ENCODE peak calls at places on chromosomes 13 and 19, in ten cellular contexts. R, E, N, C, I, K, M, X, V and W are unnamed samples.

GRCh38 chr13:36154567-36155231 is 23.5 kb upstream of the DCLK1 start:
- DNase-seq in N (no peak), I (no peak), M (no peak), X (peak), R (peak), E (peak), K (no peak), C (peak), V (no peak), W (no peak)

GRCh38 chr13:79477968-79478367 is 3.0 kb upstream of the NDFIP2 start:
- DNase-seq in X (peak), N (no peak), C (no peak), M (peak), K (no peak), E (no peak), I (no peak), V (no peak), R (no peak), W (peak)

GRCh38 chr13:22505489-22505888 is 675.3 kb upstream of the SGCG start:
- DNase-seq in R (no peak), I (no peak), E (no peak), X (no peak), M (no peak), C (no peak), K (no peak), V (no peak), N (no peak), W (no peak)

GRCh38 chr19:13146763-13147563 is 3.2 kb downstream of the STX10 start:
- DNase-seq in M (no peak), C (no peak), R (no peak), K (peak), V (no peak), E (no peak), X (no peak), N (peak), I (no peak), W (no peak)

GRCh38 chr13:85013006-85013405 is 786.2 kb downstream of the SLITRK6 start:
- DNase-seq in X (no peak), I (no peak), M (no peak), K (no peak), V (no peak), R (no peak), N (no peak), E (no peak), C (no peak), W (no peak)

GRCh38 chr13:99265823-99266426 is 7.7 kb upstream of the GPR18 start:
- DNase-seq in X (peak), R (no peak), I (peak), C (no peak), K (no peak), N (no peak), M (no peak), E (peak), V (peak), W (no peak)

GRCh38 chr13:37618554-37618953 is 20.0 kb upstream of the POSTN start:
- DNase-seq in V (no peak), R (no peak), E (peak), C (no peak), N (no peak), X (no peak), I (no peak), K (no peak), M (no peak), W (no peak)

GRCh38 chr19:28635962-28636629 is 576.9 kb downstream of the UQCRFS1 start:
- DNase-seq in M (no peak), C (no peak), V (no peak), N (no peak), X (no peak), E (no peak), K (no peak), I (no peak), R (no peak), W (no peak)

GRCh38 chr19:38649305-38650179 is 2.1 kb downstream of the ACTN4 start:
- DNase-seq in X (peak), M (peak), K (peak), V (no peak), E (no peak), N (peak), R (no peak), I (no peak), C (no peak), W (peak)

GRCh38 chr13:22594041-22594440 is 586.7 kb upstream of the SGCG start:
- DNase-seq in K (no peak), N (no peak), M (no peak), E (no peak), X (no peak), I (no peak), C (no peak), V (no peak), R (no peak), W (no peak)

GRCh38 chr19:14577885-14578427 is 4.9 kb upstream of the CLEC17A start:
- DNase-seq in I (peak), V (no peak), E (no peak), R (no peak), M (no peak), K (no peak), X (peak), C (no peak), N (no peak), W (no peak)

GRCh38 chr19:13887529-13887928 is 10.6 kb downstream of the NANOS3 start:
- DNase-seq in C (no peak), R (no peak), K (no peak), E (no peak), V (no peak), N (no peak), X (no peak), I (peak), M (no peak), W (no peak)

GRCh38 chr19:4707956-4708650 is 15.5 kb downstream of the DPP9 start:
- DNase-seq in M (peak), V (no peak), E (peak), N (no peak), C (no peak), K (no peak), R (no peak), X (no peak), I (no peak), W (no peak)

GRCh38 chr19:56765107-56765506 is 75.4 kb downstream of the PEG3 start:
- DNase-seq in V (no peak), N (peak), R (peak), K (peak), X (no peak), I (no peak), M (peak), E (peak), C (peak), W (peak)

GRCh38 chr19:31693131-31693700 is 344.0 kb upstream of the TSHZ3 start:
- DNase-seq in X (peak), R (no peak), C (no peak), E (no peak), I (no peak), V (no peak), N (no peak), M (no peak), K (no peak), W (no peak)

GRCh38 chr19:36207605-36208252 is 6.7 kb downstream of the ZNF565 start:
- DNase-seq in V (no peak), C (no peak), X (no peak), I (peak), K (no peak), E (no peak), R (no peak), N (no peak), M (no peak), W (no peak)

GRCh38 chr13:75165543-75166230 is 316.3 kb downstream of the TBC1D4 start:
- DNase-seq in V (no peak), M (no peak), X (no peak), N (no peak), I (no peak), E (no peak), K (no peak), R (no peak), C (no peak), W (no peak)

GRCh38 chr19:532578-533484 is 1.3 kb downstream of the CDC34 start:
- DNase-seq in X (peak), E (peak), V (no peak), K (no peak), N (peak), C (peak), R (peak), M (peak), I (peak), W (peak)

GRCh38 chr19:40217027-40217810 is 965 bp downstream of the TTC9B start:
- DNase-seq in R (no peak), N (peak), C (no peak), I (no peak), V (no peak), M (peak), X (peak), E (no peak), K (peak), W (no peak)

GRCh38 chr19:53394522-53394973 is 401 bp upstream of the ZNF765 start:
- DNase-seq in K (peak), R (peak), V (no peak), E (no peak), I (peak), C (peak), M (no peak), X (peak), N (peak), W (peak)

DNA sequence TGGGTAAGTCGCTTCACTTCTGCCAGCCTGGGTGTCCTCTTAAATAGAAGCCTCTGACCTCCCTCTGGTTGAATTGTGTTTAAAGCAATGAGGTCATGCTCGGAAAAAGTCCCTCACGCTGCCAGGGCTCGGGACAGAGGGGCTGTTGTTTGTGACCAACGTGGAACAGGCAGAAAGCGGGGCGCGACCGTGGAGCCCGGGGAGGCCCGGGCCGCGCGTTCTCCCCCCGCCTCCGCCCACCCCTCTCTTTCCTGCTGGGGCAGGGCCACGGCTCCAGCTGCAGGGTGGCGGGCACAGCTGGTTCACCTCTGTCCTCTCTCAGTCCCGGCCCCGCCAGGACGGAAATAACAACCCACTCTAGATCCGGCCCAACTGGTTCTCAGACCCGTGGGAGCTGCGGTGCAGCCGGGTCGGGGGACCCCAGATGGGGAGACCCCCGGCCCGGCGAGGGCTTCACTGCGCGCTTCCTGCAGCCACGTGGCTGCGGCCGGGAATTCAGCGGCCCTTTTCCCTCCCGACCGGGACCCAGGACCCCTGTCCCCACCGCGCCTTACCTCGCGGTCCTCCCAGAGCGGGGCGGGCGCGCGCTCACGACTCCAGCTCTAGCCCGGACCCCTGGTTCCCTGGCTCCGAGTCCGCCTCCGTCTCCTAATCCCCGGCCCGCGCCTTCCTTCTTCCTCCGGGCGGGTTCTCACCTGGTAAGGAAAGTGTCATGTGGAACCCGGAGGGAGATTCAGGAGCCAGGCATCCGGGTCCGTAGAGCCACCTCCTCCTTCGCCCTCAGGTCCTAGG is 1.9 kb downstream of the CDC42EP5 start:
- DNase-seq in C (no peak), I (no peak), E (no peak), R (peak), N (peak), M (peak), X (peak), K (no peak), V (no peak), W (peak)
- H3K27ac ChIP-seq in C (peak), I (no peak), E (no peak), R (no peak), N (peak), M (peak), X (no peak), K (peak), V (peak), W (peak)

GRCh38 chr19:47187797-47188196 is 43.2 kb downstream of the BBC3 start:
- DNase-seq in R (no peak), X (no peak), M (no peak), E (no peak), C (no peak), K (no peak), I (no peak), V (no peak), N (no peak), W (no peak)
- H3K27ac ChIP-seq in R (no peak), X (peak), M (no peak), E (no peak), C (no peak), K (no peak), I (peak), V (no peak), N (no peak), W (no peak)

DNA sequence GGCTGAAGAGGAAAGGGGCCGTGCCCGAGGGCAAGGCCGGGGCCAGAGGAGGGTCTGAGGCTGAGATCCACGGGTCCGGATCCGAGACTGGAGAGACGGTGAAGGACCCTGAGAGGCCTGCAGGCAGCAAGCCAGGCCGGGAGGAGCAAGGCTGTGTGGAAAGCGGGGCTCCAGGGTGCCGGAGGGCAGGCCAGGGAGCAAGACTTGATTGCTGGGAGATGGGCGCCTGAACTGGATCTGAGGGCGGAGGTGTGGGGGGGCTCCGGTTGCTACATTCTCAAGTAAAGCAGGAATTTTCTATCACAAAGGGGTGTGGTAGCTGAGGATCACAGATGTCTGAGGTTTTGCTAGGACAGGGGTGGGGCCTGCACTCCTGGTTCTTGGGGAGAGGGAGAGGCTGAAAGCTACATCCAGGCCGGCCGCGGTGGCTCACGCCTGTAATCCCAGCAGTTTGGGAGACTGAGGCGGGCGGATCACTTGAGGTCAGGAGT is 3.8 kb downstream of the MAMSTR start:
- DNase-seq in N (no peak), X (peak), V (no peak), C (peak), K (no peak), R (no peak), I (no peak), M (peak), E (no peak), W (peak)
- H3K27ac ChIP-seq in N (peak), X (no peak), V (no peak), C (peak), K (no peak), R (no peak), I (no peak), M (no peak), E (no peak), W (peak)

DNA sequence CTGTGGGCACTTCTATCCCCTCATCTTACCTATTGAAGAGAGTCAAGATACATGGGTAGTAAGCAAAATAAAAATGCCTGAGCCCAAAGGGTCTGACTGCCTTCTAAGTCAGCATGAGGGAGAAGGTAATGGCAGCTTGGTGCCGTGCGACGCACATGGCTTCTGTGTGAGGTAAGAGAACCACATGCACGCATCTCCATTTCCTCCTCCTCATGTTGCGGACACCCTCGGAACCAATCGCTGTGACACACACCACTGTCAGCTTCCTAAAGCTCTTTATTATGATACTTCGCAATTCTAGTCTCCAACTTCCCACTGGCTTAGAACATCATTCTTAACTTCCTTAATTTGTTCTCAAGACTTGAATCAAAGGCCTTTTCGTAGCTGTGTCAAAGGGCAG is 170.2 kb downstream of the OXGR1 start:
- DNase-seq in C (no peak), N (no peak), E (no peak), V (no peak), K (no peak), I (no peak), X (no peak), M (no peak), R (no peak), W (no peak)
- H3K27ac ChIP-seq in C (no peak), N (no peak), E (no peak), V (no peak), K (no peak), I (no peak), X (no peak), M (no peak), R (no peak), W (no peak)